ENCODE peak calls at places on chromosomes 16 and 17, in ten cellular contexts. B is neural progenitor cell, M is GM23248, K is astrocyte, Z is Karpas-422, G is GM12878, S is fibroblast of lung, U is HCT116, V is PC-3, E is mesendoderm. H is an unnamed sample. For H3K36me3 and H3K79me2, the result is how much of the 10 kb centered on the place peaks cover.

GRCh38 chr17:79919862-79920720 is 80.9 kb upstream of the CBX4 start:
- DNase-seq in S (no peak), B (no peak), K (no peak), M (no peak), G (no peak), Z (no peak), E (no peak), U (no peak), V (no peak), H (no peak)

GRCh38 chr16:54712866-54713265 is 217.8 kb upstream of the IRX5 start:
- DNase-seq in V (no peak), K (no peak), S (no peak), E (no peak), G (no peak), Z (no peak), B (no peak), U (no peak), M (no peak), H (no peak)

GRCh38 chr16:83513006-83513755 is 294.6 kb upstream of the HSBP1 start:
- DNase-seq in U (no peak), M (peak), K (peak), G (no peak), B (no peak), E (no peak), V (peak), Z (peak), S (peak), H (no peak)

GRCh38 chr16:66291833-66292232 is 74.7 kb upstream of the CDH5 start:
- DNase-seq in V (no peak), Z (no peak), S (no peak), U (no peak), K (no peak), M (peak), B (no peak), G (no peak), E (no peak), H (no peak)

GRCh38 chr17:1697681-1698080 is 12.5 kb downstream of the TLCD2 start:
- DNase-seq in K (no peak), B (no peak), M (no peak), G (no peak), V (no peak), Z (no peak), S (no peak), U (no peak), E (no peak), H (no peak)

GRCh38 chr17:32609085-32609484 is 122.3 kb downstream of the CDK5R1 start:
- DNase-seq in E (no peak), K (peak), S (peak), Z (peak), G (peak), U (peak), V (peak), M (peak), B (no peak), H (no peak)

GRCh38 chr16:64991011-64991410 is 130.9 kb downstream of the CDH11 start:
- DNase-seq in V (no peak), S (no peak), K (no peak), M (peak), G (no peak), B (no peak), E (no peak), U (no peak), Z (no peak), H (no peak)

GRCh38 chr17:14006249-14006942 is 62.9 kb upstream of the COX10 start:
- DNase-seq in S (no peak), M (no peak), U (no peak), K (no peak), Z (no peak), B (no peak), E (no peak), G (no peak), V (no peak), H (no peak)

GRCh38 chr17:17672453-17673368 is 8.5 kb upstream of the RAI1 start:
- DNase-seq in E (peak), M (no peak), Z (peak), S (no peak), G (no peak), V (peak), K (no peak), B (no peak), U (no peak), H (no peak)

GRCh38 chr16:72829846-72830620 is 217.9 kb downstream of the ZFHX3 start:
- DNase-seq in Z (peak), B (no peak), G (no peak), E (no peak), M (peak), S (no peak), V (no peak), K (peak), U (no peak), H (no peak)

GRCh38 chr16:9070295-9070694 is 21.1 kb upstream of the HAPSTR1 start:
- DNase-seq in S (no peak), G (no peak), B (no peak), V (no peak), M (no peak), K (no peak), E (no peak), Z (no peak), U (no peak), H (no peak)

GRCh38 chr17:43832168-43832975 is 574 bp downstream of the MPP3 start:
- DNase-seq in U (no peak), Z (no peak), V (peak), B (peak), G (no peak), K (peak), S (peak), M (peak), E (peak), H (no peak)

GRCh38 chr17:65556014-65556909 is 5.2 kb downstream of the AXIN2 start:
- DNase-seq in M (peak), V (peak), Z (peak), B (peak), U (peak), E (peak), K (no peak), G (no peak), S (peak), H (peak)

GRCh38 chr17:82979718-82980117 is 99.7 kb upstream of the METRNL start:
- DNase-seq in G (no peak), K (no peak), Z (no peak), M (no peak), E (no peak), S (no peak), U (no peak), B (no peak), V (no peak), H (no peak)

GRCh38 chr17:64223283-64223682 is 39.8 kb downstream of the TEX2 start:
- DNase-seq in S (no peak), Z (no peak), M (no peak), K (no peak), B (no peak), E (no peak), U (no peak), V (no peak), G (no peak), H (no peak)

GRCh38 chr16:57413301-57413730 is 8.7 kb downstream of the CCL17 start:
- DNase-seq in K (no peak), S (no peak), U (no peak), G (peak), V (no peak), E (no peak), M (no peak), B (no peak), Z (peak), H (no peak)

GRCh38 chr16:81429045-81429521 is 15.5 kb upstream of the CMIP start:
- DNase-seq in Z (peak), S (peak), U (peak), M (peak), E (peak), G (no peak), B (peak), V (peak), K (no peak), H (no peak)

GRCh38 chr17:2796164-2797140 is at the start of gene RAP1GAP2:
- DNase-seq in Z (no peak), U (no peak), K (no peak), B (no peak), G (no peak), E (no peak), M (no peak), S (no peak), V (no peak), H (no peak)

GRCh38 chr17:80730739-80731138 is 186.1 kb downstream of the RPTOR start:
- DNase-seq in G (no peak), B (no peak), E (no peak), Z (no peak), K (no peak), V (no peak), S (no peak), U (no peak), M (no peak), H (no peak)

GRCh38 chr16:66416136-66416535 is 11.0 kb upstream of the BEAN1 start:
- DNase-seq in K (no peak), Z (no peak), U (no peak), B (no peak), G (no peak), S (no peak), V (peak), E (no peak), M (peak), H (no peak)

GRCh38 chr17:40284085-40284713 is 3.5 kb upstream of the CDC6 start:
- DNase-seq in K (peak), Z (no peak), U (peak), M (peak), G (no peak), E (peak), B (no peak), S (peak), V (peak), H (peak)

GRCh38 chr17:64401941-64402340 is 11.3 kb upstream of the PECAM1 start:
- DNase-seq in K (no peak), Z (no peak), M (no peak), V (no peak), S (no peak), E (no peak), B (no peak), G (no peak), U (no peak), H (no peak)

GRCh38 chr16:69363281-69363717 is 11.7 kb upstream of the TMED6 start:
- DNase-seq in M (no peak), B (no peak), V (no peak), U (no peak), G (no peak), S (no peak), Z (no peak), E (no peak), K (no peak), H (no peak)

GRCh38 chr16:50407351-50407750 is 38.6 kb upstream of the BRD7 start:
- DNase-seq in S (no peak), G (no peak), K (no peak), E (peak), U (no peak), B (peak), Z (no peak), M (no peak), V (no peak), H (no peak)

GRCh38 chr16:66610111-66610820 is 5.8 kb downstream of the CMTM3 start:
- DNase-seq in K (no peak), M (no peak), S (no peak), G (no peak), V (no peak), E (no peak), U (no peak), Z (no peak), B (no peak), H (no peak)

GRCh38 chr17:29019475-29020181 is 13.8 kb upstream of the SEZ6 start:
- DNase-seq in K (no peak), Z (no peak), E (peak), M (no peak), V (no peak), S (no peak), B (peak), U (no peak), G (no peak), H (no peak)

GRCh38 chr16:72094266-72094610 is 591 bp downstream of the DHX38 start:
- DNase-seq in S (no peak), B (peak), M (peak), G (no peak), V (peak), K (no peak), U (no peak), E (peak), Z (peak), H (no peak)

GRCh38 chr16:27551046-27551445 is 1.1 kb downstream of the KATNIP start:
- DNase-seq in K (no peak), S (no peak), V (no peak), M (peak), G (no peak), Z (no peak), E (no peak), B (no peak), U (no peak), H (no peak)

GRCh38 chr16:30677931-30678585 is 19.8 kb downstream of the FBRS start:
- DNase-seq in K (no peak), V (no peak), U (no peak), M (no peak), Z (no peak), E (peak), G (no peak), B (peak), S (no peak), H (no peak)

GRCh38 chr17:83136931-83137330 is 57.5 kb downstream of the METRNL start:
- DNase-seq in S (no peak), Z (no peak), B (no peak), U (no peak), G (no peak), M (no peak), V (no peak), E (no peak), K (no peak), H (no peak)

GRCh38 chr17:2981325-2981724 is 82.1 kb downstream of the OR1D5 start:
- DNase-seq in M (no peak), E (no peak), U (no peak), S (no peak), B (no peak), K (no peak), Z (no peak), G (no peak), V (no peak), H (no peak)

GRCh38 chr17:48541036-48541573 is 3.8 kb downstream of the HOXB2 start:
- DNase-seq in Z (no peak), M (peak), S (peak), U (no peak), B (no peak), V (no peak), E (no peak), K (no peak), G (no peak), H (no peak)
- H3K9ac ChIP-seq in Z (no peak), M (peak), S (peak), U (no peak), B (no peak), V (no peak), E (peak), K (peak), G (peak), H (peak)

DNA sequence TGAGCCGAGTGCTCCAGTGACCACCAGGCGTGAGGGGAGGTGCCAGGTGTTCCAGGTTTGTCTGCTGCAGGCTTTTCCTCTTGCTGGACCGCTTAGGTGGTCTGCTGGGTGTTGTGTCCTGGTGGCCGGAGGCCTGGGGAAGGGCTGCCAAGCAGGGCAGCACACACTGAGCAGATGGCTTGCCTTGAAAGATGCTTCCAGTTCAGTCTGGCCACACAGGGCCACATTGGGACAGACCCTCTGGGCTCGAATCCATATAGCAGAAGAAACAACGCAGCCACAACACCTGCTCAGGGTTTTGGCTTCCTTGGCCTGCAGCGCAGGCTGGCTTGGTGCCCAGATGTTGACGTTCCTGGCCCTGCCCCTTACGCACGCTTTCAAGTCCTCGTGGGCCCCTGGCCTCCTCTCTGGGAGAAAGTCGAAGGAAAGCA is 24.8 kb downstream of the GINS2 start:
- DNase-seq in E (no peak), M (no peak), U (no peak), K (no peak), S (peak), B (no peak), Z (no peak), V (no peak), G (no peak), H (no peak)
- H3K36me3 ChIP-seq in E (under half), M (under half), U (half or more), K (under half), S (under half), B (under half), Z (under half), V (under half), G (under half), H (under half)

GRCh38 chr17:63042443-63042842 is 76.4 kb downstream of the TANC2 start:
- DNase-seq in U (no peak), G (no peak), E (no peak), S (no peak), Z (no peak), M (no peak), B (no peak), V (no peak), K (peak), H (no peak)

GRCh38 chr17:63039899-63040602 is 74.0 kb downstream of the TANC2 start:
- DNase-seq in U (peak), S (peak), Z (no peak), G (no peak), B (no peak), M (peak), K (peak), E (no peak), V (peak), H (no peak)

GRCh38 chr17:63041722-63042121 is 75.7 kb downstream of the TANC2 start:
- DNase-seq in Z (no peak), K (no peak), E (no peak), B (no peak), G (no peak), V (no peak), S (no peak), U (no peak), M (no peak), H (no peak)

GRCh38 chr17:63040816-63041215 is 74.8 kb downstream of the TANC2 start:
- DNase-seq in S (no peak), U (no peak), K (no peak), B (no peak), Z (no peak), G (no peak), M (no peak), V (no peak), E (no peak), H (no peak)

DNA sequence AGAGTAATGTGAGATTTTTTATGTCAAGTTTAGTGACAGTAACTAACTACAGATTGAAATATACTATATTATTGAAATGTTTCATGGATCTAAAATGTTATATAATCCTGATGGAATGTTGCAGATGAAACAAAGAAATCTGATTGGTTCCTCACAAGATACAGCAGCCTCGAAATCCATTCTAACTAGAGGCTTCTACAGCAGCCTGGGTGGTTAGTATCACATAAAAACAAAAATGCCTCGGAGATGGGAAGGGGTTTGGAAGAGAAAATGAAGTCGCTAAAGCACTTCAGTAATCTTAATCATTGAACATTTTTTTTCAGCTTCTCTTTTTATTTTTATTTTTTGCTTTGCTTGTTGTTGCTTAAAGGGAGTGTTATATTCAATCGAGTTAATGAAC is 75.2 kb downstream of the TANC2 start:
- DNase-seq in U (no peak), Z (no peak), V (no peak), B (no peak), S (no peak), G (no peak), E (no peak), M (no peak), K (no peak), H (no peak)
- H3K79me2 ChIP-seq in U (under half), Z (under half), V (under half), B (under half), S (under half), G (under half), E (under half), M (half or more), K (half or more), H (half or more)

DNA sequence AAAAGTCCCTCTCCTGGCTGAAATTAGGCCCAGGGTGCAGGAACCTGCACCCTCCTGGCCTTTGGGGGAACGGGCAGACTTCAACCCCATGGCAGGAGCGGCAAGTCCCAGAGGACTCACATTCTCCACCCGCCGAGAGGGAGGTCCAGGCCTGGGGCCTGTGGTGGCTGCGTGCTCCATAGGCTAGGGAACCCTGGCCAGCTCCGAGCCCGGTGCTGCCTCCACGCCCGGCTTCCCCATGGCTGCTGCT is 130 bp downstream of the CCDC78 start:
- DNase-seq in K (no peak), Z (no peak), M (peak), V (no peak), U (no peak), G (no peak), B (peak), S (no peak), E (no peak), H (no peak)
- H3K9ac ChIP-seq in K (no peak), Z (peak), M (no peak), V (no peak), U (peak), G (no peak), B (no peak), S (no peak), E (no peak), H (no peak)

GRCh38 chr17:73200476-73200875 is 7.6 kb downstream of the COG1 start:
- DNase-seq in V (no peak), E (no peak), B (no peak), Z (no peak), U (no peak), S (no peak), M (no peak), K (no peak), G (no peak), H (no peak)
- H3K36me3 ChIP-seq in V (half or more), E (under half), B (under half), Z (half or more), U (half or more), S (under half), M (half or more), K (half or more), G (under half), H (half or more)

GRCh38 chr16:2751577-2752034 is 832 bp upstream of the SRRM2 start:
- DNase-seq in S (no peak), B (no peak), E (peak), U (peak), Z (peak), K (no peak), G (no peak), M (no peak), V (no peak), H (no peak)
- H3K79me2 ChIP-seq in S (under half), B (half or more), E (under half), U (half or more), Z (half or more), K (under half), G (half or more), M (half or more), V (half or more), H (under half)

DNA sequence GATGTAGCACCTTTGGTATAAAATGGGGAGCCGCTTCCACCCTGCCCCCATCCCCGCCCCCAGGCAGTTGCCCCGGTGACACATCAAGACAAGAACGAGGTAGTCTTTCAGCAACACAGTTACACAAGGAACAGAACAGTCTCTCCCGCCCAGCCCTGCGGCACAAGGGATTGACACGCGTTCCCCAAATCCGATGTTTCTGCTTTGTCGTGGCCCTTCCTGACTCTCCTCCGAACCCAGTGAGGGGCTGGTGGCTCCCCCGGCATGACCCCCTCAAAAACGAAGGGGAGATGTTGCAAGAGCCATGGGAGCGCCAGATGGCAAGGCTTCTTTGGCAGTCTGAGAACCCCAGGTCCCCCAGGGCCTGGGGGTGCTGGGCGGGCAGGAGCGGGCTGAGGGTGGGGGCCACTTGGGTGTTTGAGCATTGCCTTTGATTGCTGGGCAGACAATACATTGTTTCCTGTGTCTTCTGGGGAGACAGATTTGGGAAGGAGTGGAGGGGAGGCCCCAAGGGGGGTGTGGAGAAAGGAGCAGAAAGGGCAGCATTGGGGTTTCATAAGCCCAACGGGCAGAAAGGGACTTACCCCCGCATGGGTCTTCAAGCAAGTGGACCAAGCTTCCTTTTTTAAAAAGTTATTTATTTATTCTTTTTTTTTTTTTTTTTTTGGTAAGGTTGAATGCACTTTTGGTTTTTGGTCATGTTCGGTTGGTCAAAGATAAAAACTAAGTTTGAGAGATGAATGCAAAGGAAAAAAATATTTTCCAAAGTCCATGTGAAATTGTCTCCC is 16.6 kb downstream of the COL1A1 start:
- DNase-seq in G (no peak), B (peak), S (peak), V (no peak), Z (no peak), M (peak), U (no peak), K (no peak), E (peak), H (no peak)
- H3K9ac ChIP-seq in G (no peak), B (no peak), S (no peak), V (no peak), Z (no peak), M (peak), U (no peak), K (peak), E (no peak), H (peak)